ENCODE peak calls at places on chromosomes 5 and 9, in ten cellular contexts. G is heart right ventricle, W is fibroblast of lung, Z is adipocyte, C is right atrium auricular region, T is A549, A is transverse colon, B is iPS DF 6.9, L is IMR-90, E is left lung. K is an unnamed sample.
A peak's percentile ranks its signal among the peaks of the same experiment; 100 is the strongest.

GRCh38 chr5:89703799-89704198 is 705.8 kb downstream of the CETN3 start:
- DNase-seq in G (no peak), W (peak; percentile 81), Z (no peak), C (no peak), T (no peak), A (no peak), B (peak; percentile 55), L (no peak), E (no peak), K (no peak)

GRCh38 chr9:124426361-124426760 is 11.1 kb upstream of the PSMB7 start:
- DNase-seq in G (no peak), W (no peak), Z (no peak), C (no peak), T (no peak), A (no peak), B (no peak), L (no peak), E (no peak), K (no peak)

GRCh38 chr9:110391826-110392485 is 54.3 kb upstream of the TXNDC8 start:
- DNase-seq in G (no peak), W (no peak), Z (no peak), C (no peak), T (no peak), A (no peak), B (no peak), L (no peak), E (no peak), K (no peak)

GRCh38 chr5:98777295-98777694 is 3.8 kb downstream of the RGMB start:
- DNase-seq in G (no peak), W (no peak), Z (no peak), C (no peak), T (no peak), A (no peak), B (no peak), L (no peak), E (no peak), K (no peak)

GRCh38 chr5:151694035-151694485 is 7.3 kb upstream of the SPARC start:
- DNase-seq in G (no peak), W (peak; percentile 70), Z (no peak), C (no peak), T (no peak), A (no peak), B (no peak), L (no peak), E (no peak), K (no peak)

GRCh38 chr9:120910643-120911042 is 16.0 kb downstream of the TRAF1 start:
- DNase-seq in G (no peak), W (no peak), Z (no peak), C (no peak), T (no peak), A (no peak), B (no peak), L (no peak), E (no peak), K (no peak)

GRCh38 chr5:146516151-146516475 is at the start of gene GPR151:
- DNase-seq in G (no peak), W (peak; percentile 9), Z (no peak), C (no peak), T (no peak), A (no peak), B (no peak), L (peak; percentile 9), E (no peak), K (no peak)

GRCh38 chr5:171801-172331 is 19.4 kb upstream of the LRRC14B start:
- DNase-seq in G (no peak), W (no peak), Z (no peak), C (no peak), T (no peak), A (no peak), B (no peak), L (no peak), E (no peak), K (no peak)

GRCh38 chr5:1337490-1338195 is 7.3 kb downstream of the CLPTM1L start:
- DNase-seq in G (no peak), W (no peak), Z (no peak), C (no peak), T (no peak), A (no peak), B (no peak), L (no peak), E (no peak), K (no peak)

GRCh38 chr9:113463418-113464285 is at the start of gene RGS3:
- DNase-seq in G (peak; percentile 69), W (peak; percentile 43), Z (peak; percentile 12), C (peak; percentile 59), T (peak; percentile 83), A (peak; percentile 86), B (peak; percentile 35), L (no peak), E (peak; percentile 77), K (no peak)

GRCh38 chr5:63878788-63879187 is 83.5 kb downstream of the HTR1A start:
- DNase-seq in G (no peak), W (no peak), Z (no peak), C (no peak), T (no peak), A (no peak), B (peak; percentile 9), L (no peak), E (no peak), K (no peak)

GRCh38 chr9:116468369-116468768 is 218.7 kb upstream of the TRIM32 start:
- DNase-seq in G (no peak), W (no peak), Z (no peak), C (no peak), T (no peak), A (no peak), B (no peak), L (no peak), E (no peak), K (no peak)
- H3K4me1 ChIP-seq in G (peaks cover 15% of the 10 kb centered on the region), W (no peaks in the 10 kb centered on the region), Z (peaks cover 20% of the 10 kb centered on the region), C (peaks cover 12% of the 10 kb centered on the region), T (peaks cover 4% of the 10 kb centered on the region), A (no peaks in the 10 kb centered on the region), B (peaks cover 8% of the 10 kb centered on the region), L (peaks cover 3% of the 10 kb centered on the region), E (no peaks in the 10 kb centered on the region), K (no peaks in the 10 kb centered on the region)

DNA sequence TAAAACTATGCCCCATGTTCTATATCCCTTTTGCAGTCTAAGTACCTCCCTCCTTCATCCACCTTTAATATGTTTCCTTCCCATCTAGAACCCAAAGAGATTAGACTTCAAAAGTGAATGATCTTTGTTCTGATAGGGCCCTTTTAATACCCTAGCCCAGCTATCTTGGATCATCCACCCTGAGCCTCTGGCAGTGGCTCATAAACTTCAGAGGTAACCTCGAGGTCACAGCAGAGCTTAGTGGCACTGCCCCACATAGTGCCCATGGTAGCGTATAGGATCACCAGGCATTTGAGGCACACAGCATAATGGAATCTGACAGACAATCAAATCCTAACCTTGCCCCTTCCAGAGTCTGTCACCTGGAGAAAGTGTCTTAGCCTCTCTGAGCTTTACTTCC is 15.8 kb downstream of the ADRB2 start:
- DNase-seq in G (no peak), W (no peak), Z (no peak), C (no peak), T (no peak), A (no peak), B (no peak), L (no peak), E (no peak), K (no peak)
- H3K4me1 ChIP-seq in G (peaks cover 43% of the 10 kb centered on the region), W (peaks cover 6% of the 10 kb centered on the region), Z (peaks cover 19% of the 10 kb centered on the region), C (peaks cover 26% of the 10 kb centered on the region), T (no peaks in the 10 kb centered on the region), A (no peaks in the 10 kb centered on the region), B (peaks cover 2% of the 10 kb centered on the region), L (peaks cover 14% of the 10 kb centered on the region), E (peaks cover 46% of the 10 kb centered on the region), K (peaks cover 48% of the 10 kb centered on the region)

DNA sequence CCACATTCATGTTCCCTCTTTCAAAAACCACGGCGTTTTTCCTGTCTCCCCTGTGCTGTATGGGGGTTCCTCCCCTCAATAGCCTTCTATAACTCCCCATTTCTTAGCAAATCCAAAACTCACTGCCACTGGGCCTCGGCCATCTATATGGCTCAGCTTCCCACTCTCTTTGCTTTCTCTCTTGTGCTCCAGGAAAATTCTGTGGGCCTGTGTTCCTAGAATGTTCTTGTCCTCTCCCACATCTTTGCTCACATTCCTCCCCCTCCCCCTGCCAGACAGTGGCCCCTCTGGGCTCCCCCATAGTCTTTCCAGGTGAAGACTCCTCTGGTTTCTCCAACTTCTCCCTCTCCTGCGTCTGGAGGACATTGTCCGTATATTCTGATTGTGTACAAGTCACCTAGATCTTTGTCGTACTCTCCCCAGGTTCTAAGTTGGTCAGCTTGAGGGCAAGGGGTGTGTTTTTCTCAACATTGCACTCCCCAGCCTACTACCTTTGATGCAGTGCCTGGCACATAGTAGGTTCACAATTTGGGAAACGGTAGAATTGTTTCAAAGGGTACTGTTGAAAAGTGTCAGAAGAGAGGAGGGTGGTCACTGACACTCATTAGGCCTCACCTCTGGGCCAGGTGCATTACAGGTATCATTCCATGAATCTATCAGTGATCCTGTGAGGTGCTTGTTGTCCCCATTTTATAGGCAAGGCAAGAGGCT is 3.7 kb upstream of the DUSP1 start:
- DNase-seq in G (no peak), W (no peak), Z (no peak), C (no peak), T (no peak), A (no peak), B (no peak), L (no peak), E (no peak), K (no peak)
- H3K4me1 ChIP-seq in G (peaks cover 20% of the 10 kb centered on the region), W (peaks cover 36% of the 10 kb centered on the region), Z (peaks cover 74% of the 10 kb centered on the region), C (peaks cover 69% of the 10 kb centered on the region), T (peaks cover 74% of the 10 kb centered on the region), A (peaks cover 40% of the 10 kb centered on the region), B (no peaks in the 10 kb centered on the region), L (peaks cover 27% of the 10 kb centered on the region), E (peaks cover 81% of the 10 kb centered on the region), K (peaks cover 55% of the 10 kb centered on the region)

GRCh38 chr9:134548185-134548584 is 93.4 kb upstream of the COL5A1 start:
- DNase-seq in G (no peak), W (no peak), Z (no peak), C (no peak), T (no peak), A (no peak), B (no peak), L (no peak), E (peak; percentile 15), K (no peak)

GRCh38 chr9:134550584-134550983 is 91.0 kb upstream of the COL5A1 start:
- DNase-seq in G (no peak), W (no peak), Z (no peak), C (no peak), T (no peak), A (no peak), B (no peak), L (no peak), E (peak; percentile 29), K (no peak)

GRCh38 chr9:134551176-134551575 is 90.4 kb upstream of the COL5A1 start:
- DNase-seq in G (no peak), W (no peak), Z (no peak), C (no peak), T (no peak), A (no peak), B (no peak), L (no peak), E (peak; percentile 30), K (no peak)

GRCh38 chr9:134548618-134549017 is 93.0 kb upstream of the COL5A1 start:
- DNase-seq in G (no peak), W (no peak), Z (no peak), C (no peak), T (no peak), A (no peak), B (no peak), L (no peak), E (peak; percentile 29), K (no peak)

DNA sequence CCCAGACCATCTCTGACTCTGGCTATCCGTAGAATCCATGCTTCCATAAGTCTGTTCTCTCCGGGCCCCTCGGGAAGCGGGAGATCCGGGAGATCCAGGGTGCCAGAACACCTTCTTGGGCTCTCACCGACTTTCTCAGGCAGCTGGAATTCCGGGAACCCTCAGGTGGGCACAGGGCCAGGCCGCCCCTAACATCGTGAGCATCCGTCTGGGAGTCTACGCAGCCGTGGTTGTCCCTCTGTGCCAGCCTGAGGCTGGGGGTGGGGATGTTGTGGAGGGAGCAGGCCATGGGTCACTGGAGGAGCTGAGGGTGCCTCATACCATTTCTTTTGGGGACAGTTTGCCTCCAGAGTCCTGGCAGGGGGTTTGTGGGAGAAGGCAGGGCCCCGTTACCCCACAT is 92.3 kb upstream of the COL5A1 start:
- DNase-seq in G (no peak), W (no peak), Z (no peak), C (no peak), T (no peak), A (no peak), B (no peak), L (no peak), E (peak; percentile 20), K (no peak)
- H3K4me1 ChIP-seq in G (peaks cover 41% of the 10 kb centered on the region), W (peaks cover 31% of the 10 kb centered on the region), Z (peaks cover 45% of the 10 kb centered on the region), C (peaks cover 44% of the 10 kb centered on the region), T (peaks cover 23% of the 10 kb centered on the region), A (no peaks in the 10 kb centered on the region), B (peaks cover 3% of the 10 kb centered on the region), L (peaks cover 33% of the 10 kb centered on the region), E (peaks cover 13% of the 10 kb centered on the region), K (no peaks in the 10 kb centered on the region)